ENCODE peak calls at places on chromosomes 4 and X, in seven cellular contexts. P, E, T, O, V, F and Z are unnamed samples.

GRCh38 chr4:80407246-80407645 is 71.7 kb downstream of the CFAP299 start:
- DNase-seq in P (no peak), E (peak), T (no peak), O (no peak), V (no peak), F (peak), Z (no peak)

GRCh38 chrX:50691820-50692219 is 122.2 kb downstream of the SHROOM4 start:
- DNase-seq in P (no peak), E (peak), T (no peak), O (peak), V (no peak), F (no peak), Z (peak)

GRCh38 chr4:155342142-155342541 is 34.6 kb downstream of the MAP9 start:
- DNase-seq in P (no peak), E (no peak), T (no peak), O (no peak), V (no peak), F (no peak), Z (no peak)

GRCh38 chr4:175380841-175381240 is 431.2 kb downstream of the GPM6A start:
- DNase-seq in P (no peak), E (no peak), T (no peak), O (no peak), V (no peak), F (no peak), Z (no peak)

GRCh38 chrX:109596015-109596414 is 29.0 kb downstream of the KCNE5 start:
- DNase-seq in P (no peak), E (no peak), T (no peak), O (no peak), V (no peak), F (no peak), Z (no peak)

GRCh38 chr4:150268444-150268843 is 190.2 kb downstream of the DCLK2 start:
- DNase-seq in P (no peak), E (no peak), T (no peak), O (no peak), V (no peak), F (no peak), Z (no peak)

GRCh38 chrX:45274576-45274975 is 73.9 kb upstream of the DIPK2B start:
- DNase-seq in P (no peak), E (no peak), T (no peak), O (no peak), V (no peak), F (no peak), Z (no peak)

GRCh38 chr4:99856166-99856565 is 38.1 kb downstream of the LAMTOR3 start:
- DNase-seq in P (no peak), E (no peak), T (no peak), O (no peak), V (no peak), F (no peak), Z (no peak)

GRCh38 chr4:84814100-84814750 is 152.3 kb downstream of the WDFY3 start:
- DNase-seq in P (peak), E (no peak), T (no peak), O (no peak), V (no peak), F (no peak), Z (no peak)

GRCh38 chr4:35252071-35252470 is 992.2 kb downstream of the ARAP2 start:
- DNase-seq in P (no peak), E (no peak), T (no peak), O (no peak), V (no peak), F (no peak), Z (no peak)

GRCh38 chrX:154987940-154988339 is 34.6 kb downstream of the F8 start:
- DNase-seq in P (no peak), E (no peak), T (no peak), O (no peak), V (no peak), F (no peak), Z (no peak)

GRCh38 chr4:134243742-134244713 is 42.4 kb upstream of the PABPC4L start:
- DNase-seq in P (no peak), E (no peak), T (no peak), O (no peak), V (no peak), F (peak), Z (no peak)

GRCh38 chrX:38804481-38805293 is 3.4 kb downstream of the MID1IP1 start:
- DNase-seq in P (peak), E (no peak), T (no peak), O (peak), V (no peak), F (peak), Z (peak)

GRCh38 chrX:152861116-152861515 is 30.3 kb downstream of the NSDHL start:
- DNase-seq in P (no peak), E (no peak), T (no peak), O (no peak), V (no peak), F (no peak), Z (no peak)

GRCh38 chrX:72021975-72022374 is 109.7 kb downstream of the RTL5 start:
- DNase-seq in P (no peak), E (peak), T (no peak), O (no peak), V (no peak), F (no peak), Z (no peak)

GRCh38 chrX:103215037-103215767 is at the start of gene BEX4:
- DNase-seq in P (peak), E (peak), T (peak), O (peak), V (peak), F (peak), Z (peak)

GRCh38 chr4:958836-959337 is 14.5 kb downstream of the DGKQ start:
- DNase-seq in P (no peak), E (no peak), T (no peak), O (no peak), V (no peak), F (peak), Z (no peak)

GRCh38 chr4:173736840-173737239 is 206.8 kb upstream of the HAND2 start:
- DNase-seq in P (no peak), E (no peak), T (no peak), O (no peak), V (no peak), F (no peak), Z (no peak)

GRCh38 chrX:68823413-68824151 is 5.2 kb upstream of the EFNB1 start:
- DNase-seq in P (no peak), E (no peak), T (no peak), O (no peak), V (no peak), F (no peak), Z (no peak)

GRCh38 chrX:39477438-39478120 is 620.2 kb downstream of the BCOR start:
- DNase-seq in P (peak), E (no peak), T (no peak), O (peak), V (no peak), F (peak), Z (peak)

GRCh38 chr4:147944264-147944663 is 212.4 kb downstream of the ARHGAP10 start:
- DNase-seq in P (no peak), E (no peak), T (no peak), O (no peak), V (no peak), F (no peak), Z (no peak)

GRCh38 chrX:27575565-27575964 is 14.6 kb upstream of the DCAF8L2 start:
- DNase-seq in P (no peak), E (no peak), T (no peak), O (no peak), V (no peak), F (no peak), Z (no peak)

GRCh38 chr4:6694177-6694901 is 661 bp downstream of the S100P start:
- DNase-seq in P (no peak), E (no peak), T (peak), O (no peak), V (no peak), F (no peak), Z (peak)

GRCh38 chrX:39762266-39762841 is 335.4 kb downstream of the BCOR start:
- DNase-seq in P (no peak), E (no peak), T (no peak), O (no peak), V (no peak), F (no peak), Z (no peak)

GRCh38 chrX:11591712-11592351 is 73.9 kb downstream of the ARHGAP6 start:
- DNase-seq in P (no peak), E (no peak), T (no peak), O (no peak), V (no peak), F (no peak), Z (no peak)

GRCh38 chr4:168864831-168865541 is 145.1 kb downstream of the CBR4 start:
- DNase-seq in P (no peak), E (no peak), T (no peak), O (no peak), V (no peak), F (no peak), Z (no peak)

GRCh38 chr4:5758741-5759140 is 47.7 kb downstream of the EVC start:
- DNase-seq in P (no peak), E (no peak), T (no peak), O (no peak), V (no peak), F (no peak), Z (no peak)

GRCh38 chrX:8845469-8845868 is 44.3 kb upstream of the FAM9A start:
- DNase-seq in P (no peak), E (no peak), T (no peak), O (no peak), V (no peak), F (no peak), Z (no peak)

GRCh38 chr4:148868207-148868606 is 426.0 kb upstream of the NR3C2 start:
- DNase-seq in P (no peak), E (no peak), T (no peak), O (no peak), V (no peak), F (no peak), Z (no peak)

GRCh38 chr4:122747883-122748282 is 15.4 kb downstream of the BBS12 start:
- DNase-seq in P (no peak), E (no peak), T (no peak), O (no peak), V (no peak), F (no peak), Z (no peak)

GRCh38 chr4:174317531-174317930 is 33.8 kb downstream of the CEP44 start:
- DNase-seq in P (no peak), E (no peak), T (no peak), O (no peak), V (no peak), F (no peak), Z (no peak)

GRCh38 chr4:7557447-7557846 is 122.7 kb upstream of the PSAPL1 start:
- DNase-seq in P (no peak), E (no peak), T (no peak), O (no peak), V (no peak), F (no peak), Z (no peak)

GRCh38 chrX:134764202-134764785 is 106.0 kb upstream of the PLAC1 start:
- DNase-seq in P (no peak), E (no peak), T (no peak), O (no peak), V (no peak), F (no peak), Z (no peak)

GRCh38 chrX:40285876-40286275 is 188.1 kb upstream of the BCOR start:
- DNase-seq in P (no peak), E (no peak), T (no peak), O (no peak), V (no peak), F (no peak), Z (no peak)

GRCh38 chr4:79623125-79623905 is 215.3 kb upstream of the GK2 start:
- DNase-seq in P (no peak), E (peak), T (no peak), O (no peak), V (no peak), F (no peak), Z (no peak)

GRCh38 chr4:163607292-163607691 is 112.8 kb downstream of the TMA16 start:
- DNase-seq in P (no peak), E (no peak), T (no peak), O (no peak), V (no peak), F (no peak), Z (no peak)
- H3K27ac ChIP-seq in P (no peak), E (no peak), T (no peak), O (no peak), V (peak), F (no peak), Z (no peak)

DNA sequence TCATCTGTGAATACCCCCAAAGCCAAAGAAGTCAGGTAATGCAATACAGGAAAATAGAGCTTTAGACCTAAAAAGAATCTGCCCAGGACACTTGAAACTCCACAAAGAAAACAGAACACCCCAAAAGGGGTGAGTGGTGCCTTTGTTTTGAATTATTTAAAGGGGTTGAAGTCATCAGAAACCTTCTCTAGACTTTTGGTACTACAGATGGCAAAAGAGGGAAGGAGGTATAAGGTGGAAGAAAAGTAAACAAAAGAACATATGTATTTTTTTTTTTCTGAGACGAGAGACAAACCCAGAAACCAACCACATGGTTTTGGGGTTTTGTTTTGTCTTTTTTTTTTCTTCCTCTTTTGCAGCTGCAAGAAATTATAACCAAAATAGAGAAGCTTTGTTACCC is 1477.8 kb downstream of the C4orf33 start:
- DNase-seq in P (no peak), E (no peak), T (no peak), O (no peak), V (no peak), F (no peak), Z (no peak)
- H3K27ac ChIP-seq in P (no peak), E (no peak), T (no peak), O (no peak), V (no peak), F (no peak), Z (no peak)

GRCh38 chr4:158182736-158183135 is 9.9 kb upstream of the GASK1B start:
- DNase-seq in P (no peak), E (no peak), T (no peak), O (no peak), V (no peak), F (peak), Z (no peak)
- H3K27ac ChIP-seq in P (peak), E (no peak), T (no peak), O (no peak), V (no peak), F (no peak), Z (no peak)

GRCh38 chrX:56728321-56728720 is 722 bp upstream of the NBDY start:
- DNase-seq in P (no peak), E (no peak), T (no peak), O (no peak), V (no peak), F (no peak), Z (no peak)

GRCh38 chrX:56726609-56727008 is 2.4 kb upstream of the NBDY start:
- DNase-seq in P (no peak), E (peak), T (peak), O (no peak), V (no peak), F (no peak), Z (peak)

GRCh38 chrX:56729152-56729557 is at the start of gene NBDY:
- DNase-seq in P (peak), E (peak), T (peak), O (peak), V (peak), F (peak), Z (peak)

GRCh38 chrX:56727531-56727930 is 1.5 kb upstream of the NBDY start:
- DNase-seq in P (no peak), E (no peak), T (no peak), O (no peak), V (no peak), F (no peak), Z (no peak)

GRCh38 chrX:56728752-56729151 is 291 bp upstream of the NBDY start:
- DNase-seq in P (no peak), E (peak), T (no peak), O (peak), V (no peak), F (no peak), Z (peak)
- H3K27ac ChIP-seq in P (peak), E (no peak), T (peak), O (no peak), V (peak), F (no peak), Z (peak)

GRCh38 chrX:136067097-136067496 is 80.2 kb upstream of the FHL1 start:
- DNase-seq in P (no peak), E (no peak), T (no peak), O (no peak), V (no peak), F (no peak), Z (no peak)

GRCh38 chrX:136064661-136065043 is 79.4 kb downstream of the SLC9A6 start:
- DNase-seq in P (no peak), E (no peak), T (no peak), O (no peak), V (no peak), F (no peak), Z (no peak)

GRCh38 chrX:136067946-136068345 is 79.4 kb upstream of the FHL1 start:
- DNase-seq in P (no peak), E (no peak), T (no peak), O (no peak), V (no peak), F (no peak), Z (no peak)

GRCh38 chrX:136063340-136064079 is 78.3 kb downstream of the SLC9A6 start:
- DNase-seq in P (no peak), E (peak), T (no peak), O (no peak), V (no peak), F (peak), Z (no peak)

DNA sequence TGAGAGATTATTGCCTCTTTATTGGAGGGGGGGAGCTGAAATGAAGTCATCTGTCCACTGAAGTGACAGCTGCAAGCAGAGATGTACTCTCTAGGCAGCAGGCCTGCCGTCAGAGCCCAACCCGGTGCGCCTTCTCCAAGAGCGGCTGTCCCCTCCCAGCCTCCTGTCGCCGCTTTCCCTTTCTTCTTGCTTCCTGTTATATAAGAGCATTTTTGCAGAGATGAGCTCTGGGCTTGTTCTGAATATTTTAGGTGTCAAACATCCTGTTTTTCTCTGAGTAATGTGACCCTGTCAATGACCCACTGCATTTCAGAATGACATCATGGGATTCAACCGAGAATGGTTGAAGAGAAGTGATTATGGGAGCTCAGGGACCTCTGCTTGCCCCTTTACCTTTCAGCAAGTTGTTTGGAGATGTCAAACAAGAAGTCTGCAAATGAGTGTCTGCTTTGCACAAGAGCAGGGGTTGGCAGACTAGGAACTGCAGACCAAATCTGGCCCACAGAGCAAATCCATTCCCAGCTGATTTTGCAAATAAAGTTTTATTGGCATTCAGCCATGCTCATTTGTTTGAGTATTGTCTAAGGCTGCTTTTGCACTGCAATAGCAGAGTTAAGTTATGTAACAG is 79.9 kb downstream of the SLC9A6 start:
- DNase-seq in P (no peak), E (peak), T (no peak), O (no peak), V (no peak), F (peak), Z (peak)
- H3K27ac ChIP-seq in P (peak), E (no peak), T (no peak), O (no peak), V (no peak), F (peak), Z (no peak)